ENCODE peak calls at places on chromosomes 11 and 22, in ten cellular contexts. E is bronchial epithelial cell, C is activated B cell treated with CpG ODN at 0.5 μM for 24 hours, S is RWPE1, R is progenitor cell of endocrine pancreas, J is B cell, U is brain microvascular endothelial cell, P is vagina, Y is thoracic aorta, H is IMR-90. A is an unnamed sample.

GRCh38 chr11:75338516-75339218 is 12.8 kb downstream of the ARRB1 start:
- DNase-seq in E (peak; percentile 25), C (no peak), S (no peak), R (no peak), J (no peak), U (peak; percentile 24), P (no peak), Y (no peak), H (peak; percentile 65), A (no peak)

GRCh38 chr11:77136074-77136473 is 8.0 kb downstream of the MYO7A start:
- DNase-seq in E (peak; percentile 69), C (no peak), S (peak; percentile 16), R (no peak), J (no peak), U (peak; percentile 40), P (no peak), Y (no peak), H (peak; percentile 71), A (no peak)

GRCh38 chr11:84524422-84525051 is 1102.6 kb downstream of the DLG2 start:
- DNase-seq in E (peak; percentile 16), C (no peak), S (peak; percentile 9), R (no peak), J (peak; percentile 1), U (no peak), P (no peak), Y (no peak), H (peak; percentile 25), A (no peak)

GRCh38 chr11:72426054-72426757 is 8.1 kb downstream of the CLPB start:
- DNase-seq in E (no peak), C (no peak), S (no peak), R (no peak), J (no peak), U (no peak), P (no peak), Y (no peak), H (no peak), A (no peak)

GRCh38 chr11:266676-267439 is 11.3 kb upstream of the NLRP6 start:
- DNase-seq in E (no peak), C (no peak), S (no peak), R (no peak), J (peak; percentile 68), U (no peak), P (peak; percentile 46), Y (no peak), H (no peak), A (no peak)

GRCh38 chr22:49934891-49935557 is 16.6 kb downstream of the CRELD2 start:
- DNase-seq in E (no peak), C (peak; percentile 82), S (peak; percentile 41), R (no peak), J (peak; percentile 93), U (no peak), P (no peak), Y (no peak), H (peak; percentile 39), A (peak; percentile 63)

GRCh38 chr11:26930518-26931247 is 63.2 kb upstream of the FIBIN start:
- DNase-seq in E (no peak), C (no peak), S (no peak), R (no peak), J (no peak), U (peak; percentile 36), P (no peak), Y (no peak), H (peak; percentile 54), A (no peak)

GRCh38 chr11:762421-763072 is 14.7 kb downstream of the GATD1 start:
- DNase-seq in E (peak; percentile 85), C (no peak), S (peak; percentile 94), R (no peak), J (no peak), U (peak; percentile 33), P (no peak), Y (no peak), H (peak; percentile 74), A (no peak)

GRCh38 chr11:45603930-45604682 is 61.3 kb downstream of the CHST1 start:
- DNase-seq in E (no peak), C (no peak), S (no peak), R (no peak), J (no peak), U (no peak), P (no peak), Y (no peak), H (no peak), A (no peak)

DNA sequence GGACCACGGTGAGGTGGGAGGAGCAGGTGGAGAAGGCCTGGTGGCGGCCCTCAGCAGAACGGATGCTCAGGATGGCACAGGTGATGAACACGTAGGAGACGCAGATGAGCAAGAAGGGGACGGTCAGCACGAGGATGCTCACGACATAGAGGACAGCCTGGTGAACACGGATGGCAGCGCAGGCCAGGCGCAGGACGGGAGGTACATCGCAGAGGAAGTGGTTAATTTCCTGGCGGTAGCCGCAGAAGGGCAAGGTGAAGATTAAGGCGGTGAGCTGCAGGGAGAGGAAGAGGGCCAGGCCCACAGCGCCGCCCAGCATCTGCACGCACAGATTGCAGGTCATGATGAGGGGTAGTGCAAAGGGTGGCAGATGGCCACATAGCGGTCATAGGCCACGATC is 24.0 kb upstream of the OR10W1 start:
- DNase-seq in E (no peak), C (no peak), S (no peak), R (no peak), J (no peak), U (no peak), P (no peak), Y (no peak), H (no peak), A (no peak)
- TF ChIP-seq CTCF in E (no peak), C (no peak), S (no peak), R (no peak), J (no peak), U (no peak), P (no peak), Y (no peak), H (no peak), A (no peak)

DNA sequence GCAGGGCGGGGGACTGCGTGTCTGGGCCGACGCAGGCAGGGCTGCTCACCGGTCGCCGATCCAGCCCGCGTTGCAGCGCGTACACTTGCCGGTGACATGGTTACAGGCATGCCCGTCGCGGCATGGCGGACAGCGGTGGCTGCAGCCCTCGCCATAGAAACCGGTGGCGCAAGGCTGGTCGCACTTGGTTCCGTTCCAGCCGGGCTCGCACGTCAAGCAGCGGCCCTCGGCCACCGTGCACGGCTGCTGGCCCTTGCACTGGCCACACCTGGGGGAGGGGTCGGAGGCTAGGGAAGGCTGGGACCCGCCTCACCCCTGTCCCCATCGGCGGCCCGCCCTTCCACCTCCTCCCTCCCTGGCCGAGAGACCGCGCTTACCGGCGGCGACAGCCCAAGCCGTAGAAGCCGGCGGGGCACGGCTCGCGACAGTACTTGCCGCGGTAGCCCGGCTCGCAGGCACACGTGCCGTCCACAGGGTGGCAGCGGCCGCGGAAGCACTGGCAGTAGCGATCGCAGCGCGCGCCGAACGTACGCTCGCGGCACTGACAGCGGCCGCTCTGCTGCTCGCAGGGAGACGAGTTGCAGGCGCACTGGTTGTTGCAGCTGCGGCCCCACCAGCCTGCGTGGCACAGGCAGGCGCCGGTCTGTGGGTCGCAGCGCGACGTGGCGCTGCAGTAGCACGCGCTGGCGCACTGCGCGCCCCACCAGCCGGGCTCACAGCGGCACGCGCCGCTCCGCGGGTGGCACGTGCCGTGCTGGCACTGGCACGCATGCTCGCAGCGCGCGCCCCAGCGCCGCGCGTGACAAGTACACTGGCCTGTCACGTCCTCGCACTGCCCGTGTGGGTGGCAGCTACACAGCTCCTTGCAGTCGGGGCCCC is 6.7 kb downstream of the SCARF2 start:
- DNase-seq in E (peak; percentile 15), C (peak; percentile 56), S (peak; percentile 54), R (peak; percentile 58), J (peak; percentile 79), U (no peak), P (no peak), Y (no peak), H (no peak), A (no peak)
- TF ChIP-seq CTCF in E (peak; percentile 55), C (no peak), S (peak; percentile 65), R (peak; percentile 64), J (peak; percentile 39), U (peak; percentile 42), P (no peak), Y (peak; percentile 28), H (no peak), A (no peak)

GRCh38 chr22:37674951-37675929 is at the start of gene LGALS1:
- DNase-seq in E (peak; percentile 84), C (peak; percentile 60), S (peak; percentile 92), R (no peak), J (peak; percentile 69), U (peak; percentile 97), P (no peak), Y (peak; percentile 92), H (peak; percentile 97), A (peak; percentile 86)
- TF ChIP-seq CTCF in E (peak; percentile 10), C (no peak), S (no peak), R (no peak), J (no peak), U (peak; percentile 33), P (no peak), Y (no peak), H (no peak), A (no peak)

GRCh38 chr11:85809881-85810280 is 1.1 kb downstream of the SYTL2 start:
- DNase-seq in E (no peak), C (no peak), S (no peak), R (no peak), J (peak; percentile 4), U (peak; percentile 36), P (no peak), Y (no peak), H (no peak), A (no peak)

GRCh38 chr11:85810521-85810870 is 445 bp downstream of the SYTL2 start:
- DNase-seq in E (no peak), C (no peak), S (no peak), R (no peak), J (no peak), U (no peak), P (no peak), Y (no peak), H (no peak), A (no peak)

GRCh38 chr11:85811624-85812023 is 683 bp upstream of the SYTL2 start:
- DNase-seq in E (no peak), C (no peak), S (no peak), R (no peak), J (peak; percentile 2), U (no peak), P (no peak), Y (no peak), H (no peak), A (no peak)

GRCh38 chr11:85809191-85809590 is 1.8 kb downstream of the SYTL2 start:
- DNase-seq in E (no peak), C (no peak), S (no peak), R (no peak), J (peak; percentile 7), U (no peak), P (no peak), Y (no peak), H (no peak), A (no peak)

DNA sequence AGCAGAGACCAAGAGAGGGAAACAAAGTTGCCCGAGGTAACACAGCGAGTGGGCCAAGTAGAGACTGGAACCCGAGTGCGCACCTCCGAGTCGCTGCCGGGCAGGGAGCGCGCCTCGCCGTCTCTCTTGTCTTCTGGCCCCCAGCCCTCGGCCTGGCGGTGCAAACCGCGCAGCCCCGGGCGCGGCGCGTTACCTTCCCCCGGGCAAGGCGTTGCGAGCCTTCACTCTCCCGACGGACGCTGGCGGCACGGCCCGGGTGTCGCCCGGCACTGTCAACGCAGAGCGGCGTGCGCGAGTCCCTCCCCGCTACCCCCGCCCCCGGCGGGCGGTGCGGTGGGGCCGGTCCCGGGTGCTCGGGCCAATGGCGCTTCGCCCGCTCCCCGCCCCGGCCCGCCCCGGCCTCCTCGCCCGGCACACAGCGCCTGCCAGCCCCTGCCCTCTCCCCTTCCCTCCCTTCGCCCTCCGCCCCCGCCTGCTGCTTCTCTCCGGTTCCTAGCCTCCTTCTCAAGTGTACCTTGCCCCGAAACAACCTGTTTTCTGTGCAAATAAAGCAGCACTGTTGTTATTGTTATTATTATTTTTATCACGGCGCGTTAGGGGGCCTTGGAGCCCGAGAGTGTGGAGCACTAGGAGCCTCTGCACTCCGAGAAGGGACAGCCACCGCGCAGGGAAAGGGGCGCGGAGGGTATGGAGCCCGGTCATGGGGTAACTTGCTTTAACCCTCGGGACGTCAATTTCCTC is at the start of gene SYTL2:
- DNase-seq in E (peak; percentile 42), C (peak; percentile 58), S (peak; percentile 64), R (peak; percentile 32), J (peak; percentile 70), U (peak; percentile 18), P (no peak), Y (no peak), H (peak; percentile 48), A (peak; percentile 28)
- TF ChIP-seq CTCF in E (no peak), C (no peak), S (peak; percentile 7), R (no peak), J (no peak), U (no peak), P (no peak), Y (peak; percentile 19), H (peak; percentile 3), A (no peak)

A was measured in omental fat pad.